ENCODE peak calls at places on chromosomes 16 and 17, in six cellular contexts. M, A, S, R, T and H are unnamed samples. For H3K4me1 and H3K36me3, the result is how much of the 10 kb centered on the place peaks cover.

GRCh38 chr16:9159839-9160550 is 68.6 kb downstream of the HAPSTR1 start:
- DNase-seq in T (no peak), R (peak), S (peak), A (peak), M (no peak), H (peak)

GRCh38 chr16:7303677-7304200 is 28.9 kb upstream of the RBFOX1 start:
- DNase-seq in A (no peak), M (no peak), R (no peak), T (no peak), S (no peak), H (no peak)

GRCh38 chr17:39867084-39867890 is 715 bp upstream of the ZPBP2 start:
- DNase-seq in R (no peak), M (peak), S (no peak), T (no peak), A (no peak), H (no peak)

GRCh38 chr16:30585022-30585399 is 486 bp downstream of the ZNF785 start:
- DNase-seq in A (no peak), T (peak), M (no peak), S (no peak), R (peak), H (no peak)

GRCh38 chr16:55552621-55553020 is 13.9 kb upstream of the CAPNS2 start:
- DNase-seq in T (no peak), M (no peak), A (no peak), S (no peak), R (peak), H (no peak)

GRCh38 chr16:31010539-31010938 is at the start of gene STX1B:
- DNase-seq in A (no peak), S (no peak), M (peak), T (no peak), R (peak), H (no peak)

GRCh38 chr17:81256616-81257015 is 17.5 kb downstream of the NDUFAF8 start:
- DNase-seq in S (no peak), R (peak), A (no peak), M (no peak), T (no peak), H (no peak)

GRCh38 chr17:14510136-14510535 is 209.3 kb downstream of the HS3ST3B1 start:
- DNase-seq in M (no peak), S (no peak), R (peak), T (no peak), A (no peak), H (no peak)

GRCh38 chr17:39935896-39936295 is 8.4 kb downstream of the LRRC3C start:
- DNase-seq in T (no peak), M (no peak), R (no peak), A (no peak), S (no peak), H (no peak)

GRCh38 chr16:55326261-55326802 is 2.3 kb downstream of the IRX6 start:
- DNase-seq in S (no peak), M (no peak), T (no peak), R (no peak), A (no peak), H (no peak)

GRCh38 chr16:75088934-75089333 is 27.6 kb downstream of the LDHD start:
- DNase-seq in R (no peak), T (no peak), S (no peak), M (no peak), A (no peak), H (no peak)

GRCh38 chr17:75976175-75976848 is 2.7 kb downstream of the ACOX1 start:
- DNase-seq in S (peak), A (no peak), T (no peak), R (no peak), M (no peak), H (no peak)

GRCh38 chr17:75981019-75981615 is 2.1 kb downstream of the TEN1 start:
- DNase-seq in S (no peak), T (no peak), R (no peak), M (no peak), A (no peak), H (peak)

GRCh38 chr17:75980188-75981018 is 1.4 kb downstream of the TEN1 start:
- DNase-seq in R (no peak), S (no peak), A (no peak), M (no peak), T (peak), H (no peak)

GRCh38 chr17:75979705-75980187 is 706 bp downstream of the TEN1 start:
- DNase-seq in M (no peak), S (peak), T (no peak), R (no peak), A (no peak), H (no peak)

DNA sequence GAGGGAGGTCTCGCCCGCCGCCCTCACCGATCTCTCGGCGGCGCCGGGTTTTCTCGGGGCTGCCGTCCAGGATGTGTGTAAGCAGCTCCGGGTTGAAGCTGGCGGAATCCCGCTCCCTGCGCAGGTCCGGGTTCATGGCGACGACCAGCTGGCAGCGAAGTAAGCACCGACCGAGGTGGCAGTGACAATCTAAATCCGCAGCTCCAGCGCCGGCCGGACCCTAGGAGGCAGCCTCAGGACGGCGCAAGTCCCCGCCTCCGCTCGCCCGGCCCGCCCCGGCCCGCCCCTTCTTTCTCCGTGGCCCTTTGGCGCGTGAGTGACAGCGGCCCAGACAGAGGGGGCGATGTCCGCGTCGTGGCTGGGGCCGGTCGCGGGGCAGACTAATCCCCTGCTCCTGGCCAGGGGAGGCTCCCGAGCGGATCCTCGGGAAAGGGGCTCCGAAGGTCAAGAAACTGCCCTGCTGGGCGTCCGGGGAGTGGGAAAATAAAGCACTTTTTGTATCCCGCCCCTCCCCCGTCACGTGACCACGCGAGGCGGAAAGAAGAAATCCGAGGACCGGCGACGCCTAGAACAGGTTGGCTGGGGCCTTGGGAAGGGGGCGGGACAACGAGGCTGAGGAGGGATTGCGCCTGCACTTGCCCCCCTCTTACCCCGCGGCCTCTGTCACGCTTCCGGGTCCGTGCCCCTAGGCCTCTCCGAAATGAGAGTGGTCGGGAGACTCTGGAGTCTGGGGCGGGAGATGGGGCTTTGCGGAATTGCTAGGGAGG is at the start of the genes ACOX1 and TEN1:
- DNase-seq in A (peak), S (peak), R (peak), M (peak), T (peak), H (peak)
- H3K4me1 ChIP-seq in A (under half), S (under half), R (under half), M (under half), T (under half), H (under half)

GRCh38 chr16:1732071-1732470 is 26.1 kb downstream of the MAPK8IP3 start:
- DNase-seq in T (no peak), A (no peak), R (no peak), M (no peak), S (no peak), H (no peak)
- H3K36me3 ChIP-seq in T (under half), A (under half), R (under half), M (under half), S (under half), H (half or more)

GRCh38 chr17:49972486-49973270 is 3.7 kb downstream of the DLX4 start:
- DNase-seq in A (no peak), R (no peak), M (no peak), T (no peak), S (no peak), H (no peak)
- H3K4me3 ChIP-seq in A (no peak), R (no peak), M (no peak), T (no peak), S (no peak), H (no peak)

DNA sequence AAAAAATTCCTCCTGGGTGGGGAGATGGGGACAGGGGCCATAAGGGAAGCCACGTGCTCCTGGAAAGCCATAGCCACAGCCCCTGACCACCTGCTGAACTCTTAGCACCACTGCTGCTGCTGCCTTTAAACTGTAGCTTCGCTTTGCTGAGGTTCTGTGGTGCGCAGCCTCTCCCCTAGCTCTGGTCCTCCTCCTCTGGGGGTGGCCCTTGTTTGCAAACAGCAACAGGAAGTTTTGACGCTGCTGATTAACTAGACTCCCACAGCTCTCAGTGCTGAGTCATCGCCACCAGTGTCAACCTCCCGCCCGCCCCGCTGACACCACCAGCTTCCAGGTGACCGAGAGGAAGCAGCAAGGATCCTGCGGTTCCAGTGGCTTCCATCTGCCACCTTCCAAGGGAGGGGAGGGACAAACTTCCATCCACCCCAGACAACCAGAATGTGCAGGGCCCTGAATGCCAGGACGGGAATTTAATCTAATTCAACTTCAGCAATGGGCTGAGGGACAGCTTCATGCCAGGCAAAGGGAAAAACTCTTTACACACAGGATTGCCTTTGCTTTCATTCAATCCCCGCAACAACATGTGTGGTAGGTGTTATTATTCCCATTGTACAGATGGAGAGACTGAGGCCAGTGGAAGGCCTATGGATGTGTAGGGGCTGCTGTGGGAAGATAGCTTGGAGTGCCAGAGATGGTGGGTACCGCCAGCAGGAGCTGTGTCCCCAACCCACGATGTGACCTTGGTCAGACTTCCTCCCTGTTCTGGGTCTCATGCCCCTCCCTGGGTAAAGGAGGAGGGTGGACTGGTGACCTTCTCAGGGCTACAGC is 8.1 kb upstream of the KIFC3 start:
- DNase-seq in S (peak), M (peak), T (peak), A (no peak), R (peak), H (no peak)
- H3K4me1 ChIP-seq in S (under half), M (under half), T (under half), A (under half), R (under half), H (under half)